ENCODE peak calls at places on chromosomes 16 and 17, in six cellular contexts. Y, V, Q, E, H and M are unnamed samples.
A peak's percentile ranks its signal among the peaks of the same experiment; 100 is the strongest.

GRCh38 chr16:678858-679807 is 1.1 kb upstream of the STUB1 start:
- DNase-seq in Y (peak; percentile 84), E (peak; percentile 67), H (peak; percentile 63), V (peak; percentile 79), Q (peak; percentile 86), M (peak; percentile 30)

GRCh38 chr16:88570691-88571092 is 489 bp downstream of the ZC3H18 start:
- DNase-seq in E (peak; percentile 39), V (no peak), Q (peak; percentile 40), Y (no peak), H (no peak), M (no peak)

GRCh38 chr16:89525146-89525913 is 17.1 kb downstream of the SPG7 start:
- DNase-seq in V (no peak), Y (no peak), H (no peak), Q (no peak), E (no peak), M (no peak)

GRCh38 chr16:64278196-64278595 is 843.7 kb downstream of the CDH11 start:
- DNase-seq in Y (no peak), Q (no peak), H (no peak), E (peak; percentile 26), V (no peak), M (peak; percentile 48)

GRCh38 chr16:22614271-22614947 is 103.7 kb downstream of the NPIPB5 start:
- DNase-seq in E (no peak), Q (no peak), Y (no peak), V (peak; percentile 28), H (no peak), M (no peak)

GRCh38 chr17:79620207-79621038 is 9.6 kb upstream of the RBFOX3 start:
- DNase-seq in V (peak; percentile 46), Y (peak; percentile 27), H (no peak), E (no peak), Q (no peak), M (no peak)

GRCh38 chr16:7025616-7026190 is 306.9 kb upstream of the RBFOX1 start:
- DNase-seq in V (peak; percentile 94), Y (peak; percentile 89), E (no peak), Q (peak; percentile 91), H (peak; percentile 88), M (no peak)

GRCh38 chr17:7587420-7587786 is 2.5 kb downstream of the SOX15 start:
- DNase-seq in E (peak; percentile 95), V (no peak), H (no peak), Y (no peak), Q (no peak), M (peak; percentile 98)

GRCh38 chr17:63740464-63741181 is 976 bp downstream of the STRADA start:
- DNase-seq in H (no peak), Y (no peak), V (no peak), E (no peak), Q (peak; percentile 4), M (peak; percentile 6)

GRCh38 chr16:29784901-29785500 is 5.5 kb upstream of the KIF22 start:
- DNase-seq in V (peak; percentile 95), Q (peak; percentile 88), E (peak; percentile 77), H (peak; percentile 48), Y (peak; percentile 92), M (peak; percentile 22)

GRCh38 chr16:10616744-10617640 is 36.6 kb upstream of the EMP2 start:
- DNase-seq in H (no peak), Q (peak; percentile 70), Y (peak; percentile 61), E (no peak), V (peak; percentile 63), M (peak; percentile 29)

GRCh38 chr17:50697076-50697475 is 10.6 kb downstream of the ANKRD40 start:
- DNase-seq in V (no peak), H (no peak), Q (no peak), E (no peak), Y (no peak), M (no peak)

GRCh38 chr16:8936421-8936820 is 27.3 kb downstream of the USP7 start:
- DNase-seq in Y (peak; percentile 79), H (no peak), Q (peak; percentile 90), V (no peak), E (peak; percentile 53), M (peak; percentile 54)

GRCh38 chr16:67278773-67279295 is 498 bp upstream of the PLEKHG4 start:
- DNase-seq in Q (peak; percentile 38), E (peak; percentile 32), V (peak; percentile 74), H (no peak), Y (peak; percentile 53), M (no peak)

GRCh38 chr17:12973496-12974318 is 44.1 kb downstream of the ELAC2 start:
- DNase-seq in Q (peak; percentile 36), E (no peak), H (no peak), V (peak; percentile 66), Y (peak; percentile 61), M (no peak)

GRCh38 chr16:74487634-74488495 is 66.6 kb upstream of the CLEC18B start:
- DNase-seq in E (no peak), V (no peak), Y (no peak), Q (peak; percentile 41), H (no peak), M (no peak)

GRCh38 chr16:1123525-1124230 is 27.6 kb upstream of the C1QTNF8 start:
- DNase-seq in E (no peak), V (no peak), H (no peak), Y (no peak), Q (no peak), M (no peak)

GRCh38 chr17:43449470-43450202 is 34.1 kb upstream of the DHX8 start:
- DNase-seq in Q (no peak), H (no peak), V (no peak), E (no peak), Y (no peak), M (no peak)

GRCh38 chr16:11056090-11056988 is 112.0 kb downstream of the CLEC16A start:
- DNase-seq in H (no peak), E (no peak), V (no peak), Y (no peak), Q (no peak), M (peak; percentile 48)

GRCh38 chr16:50371936-50372595 is 3.3 kb upstream of the BRD7 start:
- DNase-seq in H (no peak), E (no peak), V (no peak), Q (peak; percentile 47), Y (no peak), M (no peak)

GRCh38 chr17:41772218-41772585 is 14.3 kb downstream of the JUP start:
- DNase-seq in Q (peak; percentile 72), V (peak; percentile 64), E (no peak), Y (peak; percentile 89), H (no peak), M (no peak)

GRCh38 chr17:13597723-13598347 is 3.9 kb downstream of the HS3ST3A1 start:
- DNase-seq in Y (no peak), Q (peak; percentile 73), E (peak; percentile 65), V (no peak), H (no peak), M (peak; percentile 64)

GRCh38 chr16:974001-974601 is 3.3 kb upstream of the LMF1 start:
- DNase-seq in H (no peak), Y (no peak), E (no peak), V (no peak), Q (no peak), M (no peak)

GRCh38 chr17:42052478-42052877 is 2.1 kb upstream of the C17orf113 start:
- DNase-seq in Y (no peak), V (no peak), Q (no peak), E (no peak), H (no peak), M (no peak)

GRCh38 chr16:52384378-52384777 is 162.6 kb downstream of the TOX3 start:
- DNase-seq in Y (no peak), E (no peak), V (no peak), Q (no peak), H (no peak), M (no peak)

GRCh38 chr16:827513-827912 is 27.0 kb upstream of the GNG13 start:
- DNase-seq in V (no peak), Y (no peak), Q (no peak), H (no peak), E (no peak), M (no peak)

GRCh38 chr16:5480796-5481195 is 383.2 kb upstream of the EEF2KMT start:
- DNase-seq in E (no peak), Y (no peak), H (no peak), V (no peak), Q (no peak), M (no peak)

GRCh38 chr17:42562845-42563509 is 1.0 kb downstream of the COASY start:
- DNase-seq in Y (no peak), Q (no peak), E (no peak), H (no peak), V (no peak), M (peak; percentile 28)

GRCh38 chr17:58089111-58089510 is 5.9 kb downstream of the DYNLL2 start:
- DNase-seq in E (no peak), V (peak; percentile 23), Q (no peak), Y (no peak), H (no peak), M (no peak)

GRCh38 chr17:27376637-27377547 is 79.4 kb upstream of the KSR1 start:
- DNase-seq in E (no peak), H (no peak), V (no peak), Y (no peak), Q (no peak), M (peak; percentile 44)

DNA sequence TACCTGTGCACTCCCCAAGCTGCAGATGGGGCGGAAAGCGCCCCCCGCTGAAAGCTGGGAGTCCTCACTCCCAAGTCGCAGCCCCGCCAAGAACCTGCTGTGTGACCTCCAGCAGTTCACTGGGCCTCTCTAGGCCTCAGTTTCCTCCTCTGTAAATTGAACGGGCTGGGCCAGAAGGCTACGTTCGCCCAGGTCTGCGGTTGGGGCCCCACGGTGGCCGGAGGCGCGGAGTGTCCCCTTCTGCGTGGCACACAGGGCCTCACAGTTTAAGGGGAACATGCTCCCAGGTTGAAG is 628 bp downstream of the GALK1 start:
- DNase-seq in V (no peak), E (no peak), Q (no peak), H (no peak), Y (no peak), M (no peak)
- H2BK15ac ChIP-seq in V (no peak overlapping the region), E (no peak overlapping the region), Q (no peak overlapping the region), H (peak overlapping the region; percentile 25), Y (no peak overlapping the region), M (no peak overlapping the region)

GRCh38 chr17:15351925-15352324 is 10.5 kb upstream of the TEKT3 start:
- DNase-seq in Y (no peak), H (no peak), E (peak; percentile 65), Q (no peak), V (no peak), M (peak; percentile 88)
- H3K4ac ChIP-seq in Y (no peak overlapping the region), H (no peak overlapping the region), E (peak overlapping the region; percentile 82), Q (no peak overlapping the region), V (no peak overlapping the region), M (no peak overlapping the region)

DNA sequence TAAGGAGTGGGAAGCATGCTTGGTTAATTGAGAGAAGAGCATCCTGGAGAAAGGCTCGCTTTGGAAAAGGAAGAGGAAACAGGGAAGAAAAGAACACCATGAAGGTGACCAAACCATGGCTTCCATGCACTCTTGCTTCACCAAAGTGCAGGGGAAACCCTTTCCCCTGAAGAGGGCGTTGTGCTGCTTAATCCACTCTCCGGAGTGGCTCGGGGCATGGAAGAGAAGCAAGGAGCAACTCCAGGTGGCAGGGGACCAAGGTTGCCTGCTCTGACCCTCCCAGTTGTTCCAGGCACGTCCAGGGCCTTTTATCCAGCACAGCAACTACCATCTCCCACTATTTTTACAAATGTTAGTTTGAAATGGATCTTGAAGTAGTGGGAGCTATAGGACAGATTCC is 108.1 kb downstream of the STX8 start:
- DNase-seq in V (peak; percentile 54), H (no peak), Q (peak; percentile 68), Y (peak; percentile 82), E (no peak), M (no peak)
- H2BK15ac ChIP-seq in V (no peak overlapping the region), H (no peak overlapping the region), Q (no peak overlapping the region), Y (no peak overlapping the region), E (no peak overlapping the region), M (no peak overlapping the region)

DNA sequence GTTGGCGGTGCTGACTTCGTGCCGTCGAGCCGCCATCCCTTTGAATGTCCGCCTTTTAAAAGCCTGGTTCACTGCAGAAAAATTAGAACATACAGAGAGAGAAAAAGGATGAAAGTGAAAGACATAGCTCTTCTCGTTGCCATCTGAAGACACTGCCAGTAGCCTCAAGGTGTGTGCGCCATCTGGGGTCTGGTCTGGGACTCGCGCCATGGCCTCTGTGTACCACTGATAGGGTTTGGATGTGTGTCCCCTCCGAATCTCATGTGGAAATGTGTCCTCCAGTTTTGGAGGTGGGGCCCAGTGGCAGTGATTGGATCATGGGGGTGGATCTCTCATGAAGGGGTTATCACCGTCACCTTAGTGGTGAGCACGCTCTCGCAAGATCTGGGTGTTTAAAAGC is 15.5 kb downstream of the GSE1 start:
- DNase-seq in H (no peak), Y (no peak), Q (peak; percentile 46), E (no peak), V (no peak), M (no peak)
- H3K4ac ChIP-seq in H (no peak overlapping the region), Y (no peak overlapping the region), Q (no peak overlapping the region), E (no peak overlapping the region), V (no peak overlapping the region), M (no peak overlapping the region)